ENCODE peak calls at places on chromosomes 11 and 22, in five cellular contexts. G is K562, Z is AG10803, N is PC-3, D is body of pancreas. K is an unnamed sample.

GRCh38 chr11:72354356-72355115 is 79.8 kb downstream of the CLPB start:
- DNase-seq in N (peak; percentile 30), D (no peak), Z (no peak), G (no peak), K (no peak)

GRCh38 chr11:100683107-100683506 is 4.0 kb upstream of the ARHGAP42 start:
- DNase-seq in N (no peak), G (no peak), D (no peak), Z (no peak), K (no peak)

GRCh38 chr11:75924966-75925784 is 110.2 kb downstream of the UVRAG start:
- DNase-seq in Z (peak; percentile 40), D (peak; percentile 16), N (peak; percentile 52), G (no peak), K (no peak)

GRCh38 chr11:108866781-108867180 is 201.9 kb downstream of the DDX10 start:
- DNase-seq in N (no peak), G (no peak), Z (no peak), D (no peak), K (no peak)

GRCh38 chr11:78205256-78205655 is 16.5 kb downstream of the USP35 start:
- DNase-seq in Z (no peak), G (no peak), N (no peak), D (no peak), K (no peak)

GRCh38 chr22:35344956-35345690 is 35.8 kb upstream of the HMOX1 start:
- DNase-seq in Z (no peak), G (no peak), N (no peak), D (no peak), K (no peak)

GRCh38 chr11:104852811-104853210 is 45.4 kb downstream of the CASP12 start:
- DNase-seq in Z (no peak), N (peak; percentile 65), G (no peak), D (no peak), K (no peak)

GRCh38 chr11:18775492-18776292 is 15.9 kb downstream of the PTPN5 start:
- DNase-seq in G (peak; percentile 78), Z (peak; percentile 27), D (peak; percentile 86), N (peak; percentile 79), K (peak; percentile 75)

GRCh38 chr11:92026664-92027063 is 198.0 kb upstream of the FAT3 start:
- DNase-seq in Z (no peak), D (no peak), N (no peak), G (no peak), K (no peak)

GRCh38 chr11:72013765-72014711 is 15.3 kb downstream of the IL18BP start:
- DNase-seq in Z (peak; percentile 73), D (no peak), N (no peak), G (no peak), K (no peak)

GRCh38 chr11:128299132-128299726 is 288.1 kb downstream of the ETS1 start:
- DNase-seq in Z (peak; percentile 92), N (no peak), G (no peak), D (no peak), K (no peak)

GRCh38 chr11:35632301-35632700 is 14.0 kb downstream of the FJX1 start:
- DNase-seq in G (no peak), N (no peak), D (no peak), Z (peak; percentile 80), K (no peak)

GRCh38 chr22:49544286-49544685 is 283.4 kb downstream of the BRD1 start:
- DNase-seq in N (no peak), D (no peak), Z (no peak), G (no peak), K (no peak)

GRCh38 chr22:20080776-20081654 is 974 bp downstream of the DGCR8 start:
- DNase-seq in N (peak; percentile 46), G (peak; percentile 89), D (peak; percentile 49), Z (peak; percentile 53), K (peak; percentile 22)

GRCh38 chr22:28345304-28345703 is 334.3 kb downstream of the TTC28 start:
- DNase-seq in N (no peak), D (no peak), Z (peak; percentile 73), G (no peak), K (no peak)

GRCh38 chr22:29211066-29211841 is 5.6 kb downstream of the EMID1 start:
- DNase-seq in N (no peak), D (no peak), Z (no peak), G (no peak), K (no peak)

GRCh38 chr11:13663631-13664071 is 4.8 kb upstream of the FAR1 start:
- DNase-seq in G (no peak), D (no peak), Z (no peak), N (peak; percentile 44), K (no peak)

GRCh38 chr11:17906436-17906835 is 106.4 kb downstream of the SERGEF start:
- DNase-seq in G (peak; percentile 21), Z (no peak), N (peak; percentile 28), D (peak; percentile 18), K (peak; percentile 17)

GRCh38 chr11:120413480-120413879 is 77.3 kb downstream of the ARHGEF12 start:
- DNase-seq in Z (peak; percentile 82), G (no peak), D (no peak), N (peak; percentile 79), K (no peak)

GRCh38 chr11:77435972-77436371 is 37.9 kb downstream of the PAK1 start:
- DNase-seq in Z (no peak), G (no peak), D (no peak), N (no peak), K (no peak)

GRCh38 chr11:77882396-77882795 is 61.5 kb downstream of the AAMDC start:
- DNase-seq in G (no peak), Z (peak; percentile 51), N (no peak), D (no peak), K (no peak)

GRCh38 chr11:125662689-125663088 is 18.0 kb downstream of the ACRV1 start:
- DNase-seq in G (no peak), D (no peak), Z (no peak), N (no peak), K (no peak)

GRCh38 chr22:47031628-47031915 is 269.1 kb downstream of the TBC1D22A start:
- DNase-seq in Z (no peak), G (no peak), D (no peak), N (no peak), K (no peak)

GRCh38 chr11:34068098-34068497 is 16.6 kb downstream of the CAPRIN1 start:
- DNase-seq in G (no peak), Z (no peak), D (no peak), N (peak; percentile 27), K (no peak)

GRCh38 chr22:19011075-19011474 is 75.0 kb upstream of the PRODH start:
- DNase-seq in Z (no peak), D (no peak), N (peak; percentile 48), G (no peak), K (no peak)

GRCh38 chr11:43518407-43519165 is 159.9 kb downstream of the TTC17 start:
- DNase-seq in Z (peak; percentile 26), N (no peak), G (no peak), D (no peak), K (no peak)

GRCh38 chr11:10139656-10140055 is 154.4 kb downstream of the SBF2 start:
- DNase-seq in D (no peak), N (peak; percentile 69), Z (peak; percentile 95), G (no peak), K (no peak)

GRCh38 chr11:61787928-61788491 is 4.4 kb downstream of the TMEM258 start:
- DNase-seq in D (peak; percentile 68), N (peak; percentile 48), Z (peak; percentile 30), G (peak; percentile 74), K (peak; percentile 29)

GRCh38 chr11:126336646-126337045 is 18.8 kb upstream of the ST3GAL4 start:
- DNase-seq in D (no peak), G (no peak), N (no peak), Z (no peak), K (no peak)

GRCh38 chr22:39620924-39621690 is 50.6 kb downstream of the CACNA1I start:
- DNase-seq in N (no peak), G (no peak), Z (no peak), D (no peak), K (no peak)

GRCh38 chr22:39621826-39622225 is 51.3 kb downstream of the CACNA1I start:
- DNase-seq in D (peak; percentile 19), G (no peak), Z (no peak), N (peak; percentile 4), K (no peak)

GRCh38 chr22:39623603-39624500 is 53.3 kb downstream of the CACNA1I start:
- DNase-seq in G (no peak), N (no peak), Z (no peak), D (no peak), K (no peak)

GRCh38 chr22:39624501-39624821 is 53.9 kb downstream of the CACNA1I start:
- DNase-seq in D (no peak), N (no peak), G (no peak), Z (no peak), K (no peak)

GRCh38 chr22:39622881-39623367 is 52.4 kb downstream of the CACNA1I start:
- DNase-seq in D (peak; percentile 66), G (peak; percentile 61), N (peak; percentile 36), Z (peak; percentile 12), K (peak; percentile 63)
- TF ChIP-seq CTCF in D (peak; percentile 36), G (peak; percentile 51), N (peak; percentile 64), Z (peak; percentile 51), K (peak; percentile 68)

DNA sequence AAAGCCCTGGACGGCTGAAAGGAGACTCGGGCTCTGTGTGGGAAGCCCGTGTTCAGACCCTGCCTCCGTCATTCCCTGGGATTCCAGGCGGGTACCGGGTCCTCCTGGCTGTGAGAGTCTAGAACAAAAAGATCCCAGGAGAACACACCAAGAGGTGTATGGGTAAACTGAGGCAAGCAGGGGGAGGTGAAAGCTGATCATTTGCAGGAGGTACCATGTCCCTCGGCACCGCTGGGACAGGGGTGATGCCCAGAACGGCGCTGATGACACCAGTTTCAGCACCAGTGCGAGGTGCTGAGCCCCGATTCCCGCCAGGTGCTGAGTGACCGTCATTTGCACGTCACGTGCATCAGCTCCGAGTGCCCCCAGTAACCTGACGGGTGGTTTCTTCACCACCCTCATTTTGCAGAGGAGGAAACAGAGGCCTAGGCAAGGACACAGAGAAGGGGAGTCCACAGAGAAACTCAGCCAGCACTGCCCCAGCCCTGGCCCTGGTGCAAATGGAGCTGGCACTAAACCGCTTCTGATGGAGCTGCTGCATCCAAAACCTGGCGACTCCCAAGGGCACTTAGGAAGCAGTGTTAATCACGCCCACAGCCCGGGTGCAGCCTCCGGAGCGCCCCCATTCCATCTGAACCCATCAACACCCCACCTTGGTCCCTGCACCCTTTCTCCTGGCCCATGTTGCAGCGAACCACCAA is 16.8 kb downstream of the MACROD1 start:
- DNase-seq in Z (no peak), N (no peak), G (no peak), D (no peak), K (no peak)
- TF ChIP-seq CTCF in Z (no peak), N (peak; percentile 42), G (no peak), D (no peak), K (no peak)

DNA sequence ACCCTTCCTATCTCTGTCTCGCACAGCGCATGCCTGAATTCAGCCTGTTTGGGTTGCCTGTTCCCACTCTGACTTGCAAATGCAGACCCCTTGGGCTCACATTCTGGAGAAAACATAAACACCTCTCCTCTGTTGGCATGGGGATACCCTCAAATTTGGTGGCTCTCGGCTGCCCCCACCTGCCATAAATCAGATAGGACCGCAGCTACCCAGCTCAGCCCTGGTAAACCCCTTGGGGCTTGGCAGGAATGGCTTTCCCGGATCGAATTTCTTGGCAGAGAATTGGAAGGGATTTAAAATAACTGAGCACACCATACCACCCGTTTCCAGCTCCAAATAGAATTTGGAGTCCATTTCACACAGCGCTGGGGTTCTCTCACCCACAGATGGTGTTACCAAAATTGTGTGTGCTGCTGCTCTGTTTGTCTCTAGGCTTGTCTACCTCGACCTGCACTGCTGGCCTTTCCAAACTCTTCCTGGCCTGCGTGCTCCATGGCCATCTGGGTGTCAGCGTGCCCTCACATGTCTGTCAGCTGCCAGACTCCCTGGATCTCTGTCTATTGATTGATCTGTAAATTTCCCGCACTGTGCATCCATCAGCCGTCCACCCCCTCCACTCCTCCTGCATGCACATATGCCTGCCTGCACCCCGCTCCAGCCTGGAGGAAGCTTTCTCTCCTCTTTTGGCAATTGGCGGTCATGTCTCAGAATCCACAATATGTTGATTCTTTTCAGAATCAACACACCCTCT is 134.0 kb downstream of the NTM start:
- DNase-seq in N (peak; percentile 29), D (peak; percentile 33), Z (peak; percentile 4), G (no peak), K (no peak)
- TF ChIP-seq CTCF in N (peak; percentile 40), D (no peak), Z (no peak), G (no peak), K (peak; percentile 29)

GRCh38 chr11:134045799-134046635 is 22.9 kb upstream of the JAM3 start:
- DNase-seq in Z (no peak), D (peak; percentile 19), G (no peak), N (no peak), K (no peak)
- TF ChIP-seq CTCF in Z (peak; percentile 42), D (peak; percentile 6), G (no peak), N (no peak), K (peak; percentile 48)

K was measured in progenitor cell of endocrine pancreas.